ENCODE peak calls at places on chromosomes 16 and 17, in nine cellular contexts. One of them, this sample, is unnamed.

GRCh38 chr17:20289984-20290383 is 177.4 kb downstream of the LGALS9B start:
- DNase-seq in upper lobe of right lung: no peak
- DNase-seq in neuronal stem cell: no peak
- DNase-seq in left ventricle myocardium inferior: no peak
- DNase-seq in pancreas: no peak
- DNase-seq in fibroblast of lung: no peak
- DNase-seq in GM23338: no peak
- DNase-seq in heart right ventricle: no peak
- DNase-seq in naive thymus-derived CD4-positive, alpha-beta T cell: no peak
- DNase-seq in this sample: no peak

GRCh38 chr17:58702045-58702476 is 9.7 kb downstream of the RAD51C start:
- DNase-seq in upper lobe of right lung: no peak
- DNase-seq in neuronal stem cell: no peak
- DNase-seq in left ventricle myocardium inferior: no peak
- DNase-seq in pancreas: no peak
- DNase-seq in fibroblast of lung: no peak
- DNase-seq in GM23338: no peak
- DNase-seq in heart right ventricle: no peak
- DNase-seq in naive thymus-derived CD4-positive, alpha-beta T cell: no peak
- DNase-seq in this sample: no peak

GRCh38 chr16:75550211-75550662 is 5.8 kb downstream of the TMEM231 start:
- DNase-seq in upper lobe of right lung: no peak
- DNase-seq in neuronal stem cell: no peak
- DNase-seq in left ventricle myocardium inferior: no peak
- DNase-seq in pancreas: no peak
- DNase-seq in fibroblast of lung: peak; percentile 55
- DNase-seq in GM23338: peak; percentile 89
- DNase-seq in heart right ventricle: peak; percentile 82
- DNase-seq in naive thymus-derived CD4-positive, alpha-beta T cell: peak; percentile 36
- DNase-seq in this sample: no peak

GRCh38 chr17:41655611-41656111 is 31.3 kb upstream of the KRT17 start:
- DNase-seq in upper lobe of right lung: peak; percentile 92
- DNase-seq in neuronal stem cell: no peak
- DNase-seq in left ventricle myocardium inferior: no peak
- DNase-seq in pancreas: peak; percentile 69
- DNase-seq in fibroblast of lung: no peak
- DNase-seq in GM23338: peak; percentile 72
- DNase-seq in heart right ventricle: no peak
- DNase-seq in naive thymus-derived CD4-positive, alpha-beta T cell: no peak
- DNase-seq in this sample: peak; percentile 99

GRCh38 chr16:69417537-69418199 is 6.8 kb upstream of the CYB5B start:
- DNase-seq in upper lobe of right lung: no peak
- DNase-seq in neuronal stem cell: no peak
- DNase-seq in left ventricle myocardium inferior: no peak
- DNase-seq in pancreas: no peak
- DNase-seq in fibroblast of lung: peak; percentile 15
- DNase-seq in GM23338: peak; percentile 64
- DNase-seq in heart right ventricle: no peak
- DNase-seq in naive thymus-derived CD4-positive, alpha-beta T cell: no peak
- DNase-seq in this sample: no peak

GRCh38 chr16:12187939-12188673 is 211.6 kb downstream of the SNX29 start:
- DNase-seq in upper lobe of right lung: no peak
- DNase-seq in neuronal stem cell: no peak
- DNase-seq in left ventricle myocardium inferior: no peak
- DNase-seq in pancreas: no peak
- DNase-seq in fibroblast of lung: peak; percentile 22
- DNase-seq in GM23338: no peak
- DNase-seq in heart right ventricle: no peak
- DNase-seq in naive thymus-derived CD4-positive, alpha-beta T cell: no peak
- DNase-seq in this sample: no peak

GRCh38 chr16:49250689-49251088 is 30.9 kb downstream of the CBLN1 start:
- DNase-seq in upper lobe of right lung: no peak
- DNase-seq in neuronal stem cell: no peak
- DNase-seq in left ventricle myocardium inferior: no peak
- DNase-seq in pancreas: no peak
- DNase-seq in fibroblast of lung: no peak
- DNase-seq in GM23338: peak; percentile 49
- DNase-seq in heart right ventricle: no peak
- DNase-seq in naive thymus-derived CD4-positive, alpha-beta T cell: no peak
- DNase-seq in this sample: no peak

GRCh38 chr16:82366462-82366861 is 196.4 kb upstream of the MPHOSPH6 start:
- DNase-seq in upper lobe of right lung: no peak
- DNase-seq in neuronal stem cell: no peak
- DNase-seq in left ventricle myocardium inferior: no peak
- DNase-seq in pancreas: no peak
- DNase-seq in fibroblast of lung: no peak
- DNase-seq in GM23338: no peak
- DNase-seq in heart right ventricle: no peak
- DNase-seq in naive thymus-derived CD4-positive, alpha-beta T cell: no peak
- DNase-seq in this sample: no peak

GRCh38 chr17:71055128-71055527 is 885.8 kb downstream of the KCNJ2 start:
- DNase-seq in upper lobe of right lung: no peak
- DNase-seq in neuronal stem cell: no peak
- DNase-seq in left ventricle myocardium inferior: no peak
- DNase-seq in pancreas: no peak
- DNase-seq in fibroblast of lung: peak; percentile 92
- DNase-seq in GM23338: no peak
- DNase-seq in heart right ventricle: no peak
- DNase-seq in naive thymus-derived CD4-positive, alpha-beta T cell: no peak
- DNase-seq in this sample: no peak

GRCh38 chr17:65062168-65062915 is 5.8 kb upstream of the GNA13 start:
- DNase-seq in upper lobe of right lung: no peak
- DNase-seq in neuronal stem cell: no peak
- DNase-seq in left ventricle myocardium inferior: no peak
- DNase-seq in pancreas: no peak
- DNase-seq in fibroblast of lung: no peak
- DNase-seq in GM23338: peak; percentile 40
- DNase-seq in heart right ventricle: no peak
- DNase-seq in naive thymus-derived CD4-positive, alpha-beta T cell: no peak
- DNase-seq in this sample: no peak

GRCh38 chr16:4801051-4801961 is 1.1 kb downstream of the ROGDI start:
- DNase-seq in upper lobe of right lung: no peak
- DNase-seq in neuronal stem cell: no peak
- DNase-seq in left ventricle myocardium inferior: no peak
- DNase-seq in pancreas: peak; percentile 57
- DNase-seq in fibroblast of lung: no peak
- DNase-seq in GM23338: peak; percentile 27
- DNase-seq in heart right ventricle: no peak
- DNase-seq in naive thymus-derived CD4-positive, alpha-beta T cell: no peak
- DNase-seq in this sample: no peak

GRCh38 chr16:47136101-47136820 is 7.5 kb downstream of the NETO2 start:
- DNase-seq in upper lobe of right lung: no peak
- DNase-seq in neuronal stem cell: no peak
- DNase-seq in left ventricle myocardium inferior: no peak
- DNase-seq in pancreas: no peak
- DNase-seq in fibroblast of lung: peak; percentile 82
- DNase-seq in GM23338: no peak
- DNase-seq in heart right ventricle: peak; percentile 44
- DNase-seq in naive thymus-derived CD4-positive, alpha-beta T cell: no peak
- DNase-seq in this sample: no peak

GRCh38 chr17:82933911-82934310 is 94.1 kb upstream of the ZNF750 start:
- DNase-seq in upper lobe of right lung: peak; percentile 45
- DNase-seq in neuronal stem cell: no peak
- DNase-seq in left ventricle myocardium inferior: peak; percentile 7
- DNase-seq in pancreas: no peak
- DNase-seq in fibroblast of lung: no peak
- DNase-seq in GM23338: peak; percentile 30
- DNase-seq in heart right ventricle: no peak
- DNase-seq in naive thymus-derived CD4-positive, alpha-beta T cell: no peak
- DNase-seq in this sample: peak; percentile 57

GRCh38 chr16:50251375-50252081 is 14.8 kb upstream of the ADCY7 start:
- DNase-seq in upper lobe of right lung: no peak
- DNase-seq in neuronal stem cell: no peak
- DNase-seq in left ventricle myocardium inferior: no peak
- DNase-seq in pancreas: no peak
- DNase-seq in fibroblast of lung: peak; percentile 98
- DNase-seq in GM23338: no peak
- DNase-seq in heart right ventricle: no peak
- DNase-seq in naive thymus-derived CD4-positive, alpha-beta T cell: no peak
- DNase-seq in this sample: no peak

GRCh38 chr16:67685388-67686112 is 18.9 kb downstream of the C16orf86 start:
- DNase-seq in upper lobe of right lung: no peak
- DNase-seq in neuronal stem cell: no peak
- DNase-seq in left ventricle myocardium inferior: no peak
- DNase-seq in pancreas: no peak
- DNase-seq in fibroblast of lung: no peak
- DNase-seq in GM23338: no peak
- DNase-seq in heart right ventricle: no peak
- DNase-seq in naive thymus-derived CD4-positive, alpha-beta T cell: no peak
- DNase-seq in this sample: no peak
- H3K4me1 ChIP-seq in upper lobe of right lung: peaks cover 6% of the 10 kb centered on the region
- H3K4me1 ChIP-seq in neuronal stem cell: no peaks in the 10 kb centered on the region
- H3K4me1 ChIP-seq in left ventricle myocardium inferior: peaks cover 23% of the 10 kb centered on the region
- H3K4me1 ChIP-seq in pancreas: no peaks in the 10 kb centered on the region
- H3K4me1 ChIP-seq in fibroblast of lung: no peaks in the 10 kb centered on the region
- H3K4me1 ChIP-seq in GM23338: no peaks in the 10 kb centered on the region
- H3K4me1 ChIP-seq in heart right ventricle: peaks cover 21% of the 10 kb centered on the region
- H3K4me1 ChIP-seq in naive thymus-derived CD4-positive, alpha-beta T cell: peaks cover 7% of the 10 kb centered on the region
- H3K4me1 ChIP-seq in this sample: no peaks in the 10 kb centered on the region

DNA sequence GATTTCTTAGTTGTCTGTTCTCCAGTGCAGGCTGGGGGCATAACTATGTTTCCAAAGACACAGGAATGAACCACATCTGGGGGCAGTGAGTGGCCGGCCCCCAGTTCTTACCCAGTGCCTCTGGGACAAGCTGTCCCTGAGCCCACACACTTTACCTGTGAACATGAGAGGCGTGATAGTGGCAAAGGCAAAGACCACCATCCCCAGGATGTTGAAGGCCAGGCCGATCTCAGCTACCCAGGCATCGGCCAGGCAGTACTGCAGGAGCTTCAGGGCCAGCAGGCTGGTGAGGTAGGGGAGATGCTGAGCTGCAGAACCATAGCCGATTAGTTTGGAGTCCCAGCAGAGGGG is 1.6 kb downstream of the SLC46A1 start:
- DNase-seq in upper lobe of right lung: peak; percentile 44
- DNase-seq in neuronal stem cell: no peak
- DNase-seq in left ventricle myocardium inferior: no peak
- DNase-seq in pancreas: no peak
- DNase-seq in fibroblast of lung: no peak
- DNase-seq in GM23338: no peak
- DNase-seq in heart right ventricle: no peak
- DNase-seq in naive thymus-derived CD4-positive, alpha-beta T cell: no peak
- DNase-seq in this sample: no peak
- H3K4me1 ChIP-seq in upper lobe of right lung: peaks cover 14% of the 10 kb centered on the region
- H3K4me1 ChIP-seq in neuronal stem cell: peaks cover 18% of the 10 kb centered on the region
- H3K4me1 ChIP-seq in left ventricle myocardium inferior: peaks cover 23% of the 10 kb centered on the region
- H3K4me1 ChIP-seq in pancreas: peaks cover 4% of the 10 kb centered on the region
- H3K4me1 ChIP-seq in fibroblast of lung: peaks cover 2% of the 10 kb centered on the region
- H3K4me1 ChIP-seq in GM23338: peaks cover 72% of the 10 kb centered on the region
- H3K4me1 ChIP-seq in heart right ventricle: peaks cover 20% of the 10 kb centered on the region
- H3K4me1 ChIP-seq in naive thymus-derived CD4-positive, alpha-beta T cell: peaks cover 9% of the 10 kb centered on the region
- H3K4me1 ChIP-seq in this sample: peaks cover 29% of the 10 kb centered on the region

GRCh38 chr17:79920751-79921410 is 81.6 kb upstream of the CBX4 start:
- DNase-seq in upper lobe of right lung: no peak
- DNase-seq in neuronal stem cell: no peak
- DNase-seq in left ventricle myocardium inferior: no peak
- DNase-seq in pancreas: peak; percentile 33
- DNase-seq in fibroblast of lung: no peak
- DNase-seq in GM23338: no peak
- DNase-seq in heart right ventricle: no peak
- DNase-seq in naive thymus-derived CD4-positive, alpha-beta T cell: no peak
- DNase-seq in this sample: no peak
- H3K4me1 ChIP-seq in upper lobe of right lung: peaks cover 16% of the 10 kb centered on the region
- H3K4me1 ChIP-seq in neuronal stem cell: peaks cover 2% of the 10 kb centered on the region
- H3K4me1 ChIP-seq in left ventricle myocardium inferior: peaks cover 30% of the 10 kb centered on the region
- H3K4me1 ChIP-seq in pancreas: peaks cover 27% of the 10 kb centered on the region
- H3K4me1 ChIP-seq in fibroblast of lung: no peaks in the 10 kb centered on the region
- H3K4me1 ChIP-seq in GM23338: no peaks in the 10 kb centered on the region
- H3K4me1 ChIP-seq in heart right ventricle: peaks cover 24% of the 10 kb centered on the region
- H3K4me1 ChIP-seq in naive thymus-derived CD4-positive, alpha-beta T cell: no peaks in the 10 kb centered on the region
- H3K4me1 ChIP-seq in this sample: peaks cover 16% of the 10 kb centered on the region

GRCh38 chr16:84115919-84116719 is 623 bp downstream of the MBTPS1 start:
- DNase-seq in upper lobe of right lung: no peak
- DNase-seq in neuronal stem cell: no peak
- DNase-seq in left ventricle myocardium inferior: no peak
- DNase-seq in pancreas: no peak
- DNase-seq in fibroblast of lung: peak; percentile 56
- DNase-seq in GM23338: no peak
- DNase-seq in heart right ventricle: peak; percentile 43
- DNase-seq in naive thymus-derived CD4-positive, alpha-beta T cell: peak; percentile 77
- DNase-seq in this sample: no peak
- H3K4me1 ChIP-seq in upper lobe of right lung: peaks cover 23% of the 10 kb centered on the region
- H3K4me1 ChIP-seq in neuronal stem cell: peaks cover 7% of the 10 kb centered on the region
- H3K4me1 ChIP-seq in left ventricle myocardium inferior: peaks cover 57% of the 10 kb centered on the region
- H3K4me1 ChIP-seq in pancreas: no peaks in the 10 kb centered on the region
- H3K4me1 ChIP-seq in fibroblast of lung: no peaks in the 10 kb centered on the region
- H3K4me1 ChIP-seq in GM23338: peaks cover 17% of the 10 kb centered on the region
- H3K4me1 ChIP-seq in heart right ventricle: peaks cover 37% of the 10 kb centered on the region
- H3K4me1 ChIP-seq in naive thymus-derived CD4-positive, alpha-beta T cell: peaks cover 14% of the 10 kb centered on the region
- H3K4me1 ChIP-seq in this sample: peaks cover 5% of the 10 kb centered on the region

GRCh38 chr17:37532751-37533150 is 43.1 kb downstream of the DUSP14 start:
- DNase-seq in upper lobe of right lung: no peak
- DNase-seq in neuronal stem cell: no peak
- DNase-seq in left ventricle myocardium inferior: no peak
- DNase-seq in pancreas: no peak
- DNase-seq in fibroblast of lung: no peak
- DNase-seq in GM23338: no peak
- DNase-seq in heart right ventricle: no peak
- DNase-seq in naive thymus-derived CD4-positive, alpha-beta T cell: no peak
- DNase-seq in this sample: no peak

GRCh38 chr17:37523715-37524219 is 34.1 kb downstream of the DUSP14 start:
- DNase-seq in upper lobe of right lung: no peak
- DNase-seq in neuronal stem cell: no peak
- DNase-seq in left ventricle myocardium inferior: no peak
- DNase-seq in pancreas: no peak
- DNase-seq in fibroblast of lung: no peak
- DNase-seq in GM23338: no peak
- DNase-seq in heart right ventricle: no peak
- DNase-seq in naive thymus-derived CD4-positive, alpha-beta T cell: no peak
- DNase-seq in this sample: no peak

GRCh38 chr17:37521821-37522220 is 32.1 kb downstream of the DUSP14 start:
- DNase-seq in upper lobe of right lung: no peak
- DNase-seq in neuronal stem cell: no peak
- DNase-seq in left ventricle myocardium inferior: no peak
- DNase-seq in pancreas: no peak
- DNase-seq in fibroblast of lung: no peak
- DNase-seq in GM23338: no peak
- DNase-seq in heart right ventricle: no peak
- DNase-seq in naive thymus-derived CD4-positive, alpha-beta T cell: no peak
- DNase-seq in this sample: no peak

GRCh38 chr17:37530420-37530819 is 40.7 kb downstream of the DUSP14 start:
- DNase-seq in upper lobe of right lung: no peak
- DNase-seq in neuronal stem cell: no peak
- DNase-seq in left ventricle myocardium inferior: no peak
- DNase-seq in pancreas: no peak
- DNase-seq in fibroblast of lung: peak; percentile 38
- DNase-seq in GM23338: no peak
- DNase-seq in heart right ventricle: no peak
- DNase-seq in naive thymus-derived CD4-positive, alpha-beta T cell: no peak
- DNase-seq in this sample: no peak

GRCh38 chr17:37527249-37527851 is 37.7 kb downstream of the DUSP14 start:
- DNase-seq in upper lobe of right lung: no peak
- DNase-seq in neuronal stem cell: peak; percentile 14
- DNase-seq in left ventricle myocardium inferior: no peak
- DNase-seq in pancreas: no peak
- DNase-seq in fibroblast of lung: peak; percentile 47
- DNase-seq in GM23338: peak; percentile 92
- DNase-seq in heart right ventricle: no peak
- DNase-seq in naive thymus-derived CD4-positive, alpha-beta T cell: peak; percentile 38
- DNase-seq in this sample: no peak
- H3K4me1 ChIP-seq in upper lobe of right lung: no peaks in the 10 kb centered on the region
- H3K4me1 ChIP-seq in neuronal stem cell: no peaks in the 10 kb centered on the region
- H3K4me1 ChIP-seq in left ventricle myocardium inferior: no peaks in the 10 kb centered on the region
- H3K4me1 ChIP-seq in pancreas: no peaks in the 10 kb centered on the region
- H3K4me1 ChIP-seq in fibroblast of lung: peaks cover 2% of the 10 kb centered on the region
- H3K4me1 ChIP-seq in GM23338: no peaks in the 10 kb centered on the region
- H3K4me1 ChIP-seq in heart right ventricle: no peaks in the 10 kb centered on the region
- H3K4me1 ChIP-seq in naive thymus-derived CD4-positive, alpha-beta T cell: no peaks in the 10 kb centered on the region
- H3K4me1 ChIP-seq in this sample: no peaks in the 10 kb centered on the region

GRCh38 chr17:7029096-7029495 is 6.2 kb downstream of the BCL6B start:
- DNase-seq in upper lobe of right lung: no peak
- DNase-seq in neuronal stem cell: no peak
- DNase-seq in left ventricle myocardium inferior: no peak
- DNase-seq in pancreas: no peak
- DNase-seq in fibroblast of lung: no peak
- DNase-seq in GM23338: no peak
- DNase-seq in heart right ventricle: no peak
- DNase-seq in naive thymus-derived CD4-positive, alpha-beta T cell: no peak
- DNase-seq in this sample: no peak
- H3K4me1 ChIP-seq in upper lobe of right lung: peaks cover 19% of the 10 kb centered on the region
- H3K4me1 ChIP-seq in neuronal stem cell: no peaks in the 10 kb centered on the region
- H3K4me1 ChIP-seq in left ventricle myocardium inferior: peaks cover 62% of the 10 kb centered on the region
- H3K4me1 ChIP-seq in pancreas: no peaks in the 10 kb centered on the region
- H3K4me1 ChIP-seq in fibroblast of lung: no peaks in the 10 kb centered on the region
- H3K4me1 ChIP-seq in GM23338: peaks cover 4% of the 10 kb centered on the region
- H3K4me1 ChIP-seq in heart right ventricle: peaks cover 69% of the 10 kb centered on the region
- H3K4me1 ChIP-seq in naive thymus-derived CD4-positive, alpha-beta T cell: peaks cover 29% of the 10 kb centered on the region
- H3K4me1 ChIP-seq in this sample: no peaks in the 10 kb centered on the region